ENCODE peak calls at places on chromosomes 16 and 17, in six cellular contexts. C, E, J, U, G and L are unnamed samples.

GRCh38 chr16:53129281-53130192 is 74.7 kb downstream of the CHD9 start:
- DNase-seq in G (no peak), E (peak; percentile 83), C (peak; percentile 27), J (peak; percentile 53), U (peak; percentile 21), L (no peak)

GRCh38 chr17:51298508-51299371 is 38.4 kb downstream of the UTP18 start:
- DNase-seq in E (peak; percentile 65), J (peak; percentile 20), U (no peak), G (no peak), C (no peak), L (no peak)

GRCh38 chr17:7242717-7243576 is 698 bp upstream of the GABARAP start:
- DNase-seq in E (peak; percentile 98), J (peak; percentile 94), U (peak; percentile 95), G (peak; percentile 97), C (peak; percentile 97), L (peak; percentile 94)

GRCh38 chr16:29719063-29719462 is 26.7 kb downstream of the C16orf54 start:
- DNase-seq in U (no peak), G (no peak), E (no peak), C (no peak), J (no peak), L (peak; percentile 15)

GRCh38 chr17:80996422-80997305 is 5.0 kb downstream of the CHMP6 start:
- DNase-seq in C (no peak), J (no peak), E (no peak), G (peak; percentile 44), U (no peak), L (no peak)

GRCh38 chr16:1559446-1559975 is 26.0 kb downstream of the TMEM204 start:
- DNase-seq in U (no peak), J (no peak), E (no peak), C (no peak), G (no peak), L (no peak)

GRCh38 chr17:28953444-28954118 is 2.3 kb upstream of the PHF12 start:
- DNase-seq in E (peak; percentile 61), C (peak; percentile 53), J (peak; percentile 47), U (peak; percentile 45), G (no peak), L (no peak)

GRCh38 chr17:82737981-82738877 is 2.8 kb downstream of the FN3K start:
- DNase-seq in U (no peak), J (no peak), C (peak; percentile 87), G (peak; percentile 69), E (peak; percentile 56), L (no peak)

GRCh38 chr16:10871157-10871991 is 5.6 kb upstream of the CIITA start:
- DNase-seq in U (peak; percentile 43), G (peak; percentile 83), J (peak; percentile 42), E (peak; percentile 72), C (peak; percentile 44), L (no peak)

GRCh38 chr17:81192386-81193050 is 26.5 kb upstream of the AATK start:
- DNase-seq in C (no peak), G (no peak), J (no peak), E (no peak), U (no peak), L (no peak)

GRCh38 chr17:40499551-40500189 is 1.8 kb downstream of the TNS4 start:
- DNase-seq in G (peak; percentile 91), E (peak; percentile 90), U (peak; percentile 89), J (peak; percentile 55), C (peak; percentile 88), L (no peak)

GRCh38 chr17:50192116-50192872 is 9.1 kb downstream of the COL1A1 start:
- DNase-seq in U (no peak), G (no peak), J (no peak), C (no peak), E (peak; percentile 40), L (no peak)

DNA sequence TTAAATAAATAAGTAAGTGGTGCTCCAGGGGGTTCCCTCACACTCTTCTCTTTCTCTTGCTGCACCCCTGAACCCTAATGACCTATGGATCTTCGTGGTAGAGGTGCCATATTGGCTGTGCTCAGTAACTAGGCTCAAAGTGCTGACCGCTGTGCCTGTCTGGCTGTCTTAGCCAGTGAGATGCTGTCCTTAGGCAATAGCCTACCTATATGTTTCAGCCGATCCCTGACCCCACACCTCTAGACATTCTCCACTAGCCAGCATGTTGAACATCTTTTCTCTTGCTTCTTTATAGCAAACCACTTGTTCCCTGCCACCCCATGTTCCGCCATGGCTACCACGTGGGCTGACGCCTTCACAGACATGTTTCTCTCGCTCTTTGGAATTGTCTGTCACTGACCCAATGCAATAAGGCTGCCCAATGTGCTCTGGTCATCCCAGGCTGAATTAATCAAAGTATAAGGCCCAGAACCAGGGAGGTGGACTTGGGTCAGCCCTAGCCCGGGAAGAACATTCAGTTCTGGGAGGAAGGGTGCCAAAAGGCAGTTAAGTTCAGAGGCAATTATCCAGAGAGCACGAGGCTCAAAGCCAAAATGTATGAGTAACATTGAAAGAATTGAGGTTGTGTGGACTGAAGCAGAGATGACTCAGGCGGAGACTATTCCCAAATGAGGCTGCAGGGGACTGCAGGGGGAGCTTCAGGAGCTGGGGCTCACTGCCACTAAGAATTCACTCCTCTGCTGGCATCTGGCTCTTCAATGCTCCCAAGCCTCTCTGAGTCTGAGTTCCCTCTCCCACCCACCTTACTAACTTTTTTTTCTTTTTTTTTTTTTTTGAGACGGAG is 28.7 kb upstream of the TNRC6A start:
- DNase-seq in G (peak; percentile 46), U (peak; percentile 89), C (peak; percentile 84), E (peak; percentile 99), J (peak; percentile 92), L (peak; percentile 85)
- TF ChIP-seq CTCF in G (peak; percentile 22), U (peak; percentile 39), C (peak; percentile 38), E (peak; percentile 51), J (peak; percentile 61), L (peak; percentile 63)

GRCh38 chr16:66263973-66264310 is 102.5 kb upstream of the CDH5 start:
- DNase-seq in J (no peak), U (no peak), E (no peak), G (no peak), C (no peak), L (peak; percentile 19)

GRCh38 chr16:66262253-66263167 is 104.0 kb upstream of the CDH5 start:
- DNase-seq in J (no peak), U (peak; percentile 74), C (peak; percentile 23), E (peak; percentile 54), G (no peak), L (peak; percentile 29)

GRCh38 chr16:66264311-66265105 is 102.0 kb upstream of the CDH5 start:
- DNase-seq in J (no peak), G (no peak), C (no peak), U (no peak), E (no peak), L (peak; percentile 43)

GRCh38 chr16:66261826-66262225 is 104.7 kb upstream of the CDH5 start:
- DNase-seq in E (no peak), C (no peak), U (no peak), G (no peak), J (no peak), L (no peak)

GRCh38 chr16:66263168-66263972 is 103.1 kb upstream of the CDH5 start:
- DNase-seq in J (no peak), G (no peak), E (no peak), C (no peak), U (no peak), L (peak; percentile 21)
- H3K27ac ChIP-seq in J (no peak overlapping the region), G (peak overlapping the region; percentile 18), E (no peak overlapping the region), C (no peak overlapping the region), U (no peak overlapping the region), L (no peak overlapping the region)

GRCh38 chr16:71788578-71788977 is 20.1 kb downstream of the AP1G1 start:
- DNase-seq in C (no peak), U (no peak), G (no peak), E (no peak), J (no peak), L (no peak)

GRCh38 chr16:71780521-71781089 is 28.0 kb downstream of the AP1G1 start:
- DNase-seq in G (no peak), E (no peak), U (no peak), J (no peak), C (no peak), L (no peak)

GRCh38 chr16:71789136-71789535 is 19.5 kb downstream of the AP1G1 start:
- DNase-seq in C (no peak), J (no peak), E (no peak), U (no peak), G (no peak), L (no peak)

GRCh38 chr16:71781741-71782140 is 26.9 kb downstream of the AP1G1 start:
- DNase-seq in C (no peak), E (no peak), J (peak; percentile 6), U (no peak), G (no peak), L (no peak)

GRCh38 chr16:71784093-71784492 is 24.5 kb downstream of the AP1G1 start:
- DNase-seq in C (no peak), G (no peak), U (no peak), E (no peak), J (no peak), L (no peak)
- TF ChIP-seq CTCF in C (no peak), G (no peak), U (no peak), E (no peak), J (no peak), L (no peak)

GRCh38 chr16:7967986-7968509 is 622.3 kb downstream of the TMEM114 start:
- DNase-seq in J (no peak), E (no peak), U (no peak), C (no peak), G (no peak), L (no peak)
- H3K27ac ChIP-seq in J (no peak overlapping the region), E (no peak overlapping the region), U (no peak overlapping the region), C (no peak overlapping the region), G (no peak overlapping the region), L (no peak overlapping the region)

DNA sequence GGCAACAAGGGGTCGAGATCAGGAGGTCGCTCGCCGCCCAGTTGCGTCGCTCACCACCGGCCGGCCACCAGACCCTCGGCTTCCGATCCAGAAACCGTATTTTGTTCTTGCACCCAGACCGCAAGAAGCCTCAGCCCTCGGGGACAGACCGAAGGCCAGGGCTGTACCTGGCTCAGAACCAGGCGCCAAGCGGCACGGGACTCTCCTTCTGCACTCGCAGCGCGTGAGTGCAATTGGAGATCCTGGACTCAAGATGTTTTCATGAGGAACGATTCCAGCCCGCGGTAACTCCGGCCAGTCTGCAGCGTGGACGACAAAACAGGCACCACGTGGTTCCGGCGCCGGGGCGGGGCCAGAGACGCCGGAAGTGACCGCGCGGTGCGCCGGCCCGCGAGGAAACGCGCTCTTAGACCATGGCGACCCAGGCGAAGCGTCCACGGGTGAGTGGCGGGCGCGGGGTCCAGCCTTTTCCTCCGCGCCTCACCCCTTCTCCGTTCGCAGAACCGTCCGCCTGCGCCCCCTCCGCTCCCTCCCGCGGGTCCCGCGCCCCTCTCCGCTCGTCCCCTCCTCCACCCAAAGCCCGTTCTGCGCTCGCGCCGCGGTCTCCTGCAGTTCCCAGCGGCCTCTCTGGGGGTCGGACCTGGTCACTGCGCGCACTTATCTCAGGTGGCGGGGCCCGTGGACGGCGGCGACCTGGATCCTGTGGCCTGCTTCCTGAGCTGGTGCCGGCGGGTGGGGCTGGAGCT is at the start of gene SETD6:
- DNase-seq in U (peak; percentile 91), G (peak; percentile 92), J (peak; percentile 85), C (peak; percentile 88), E (peak; percentile 92), L (peak; percentile 84)
- TF ChIP-seq CTCF in U (no peak), G (peak; percentile 22), J (peak; percentile 30), C (peak; percentile 21), E (peak; percentile 22), L (peak; percentile 6)